ENCODE peak calls at places on chromosomes 7 and 10, in seven cellular contexts. H is heart left ventricle; E is cardiac muscle cell; J is transverse colon; G is GM12864; B is CD4-positive, alpha-beta T cell; C is brain microvascular endothelial cell. T is an unnamed sample.

GRCh38 chr7:157875230-157876179 is 538.7 kb downstream of the DNAJB6 start:
- DNase-seq in H (peak; percentile 51), E (peak; percentile 55), J (no peak), G (no peak), B (peak; percentile 44), C (peak; percentile 58), T (no peak)

GRCh38 chr10:21919906-21920305 is 83.6 kb downstream of the DNAJC1 start:
- DNase-seq in H (no peak), E (no peak), J (no peak), G (no peak), B (no peak), C (no peak), T (no peak)

GRCh38 chr7:155221547-155221946 is 76.1 kb upstream of the INSIG1 start:
- DNase-seq in H (no peak), E (no peak), J (no peak), G (no peak), B (no peak), C (no peak), T (no peak)

GRCh38 chr10:111076682-111077661 is at the start of gene ADRA2A:
- DNase-seq in H (peak; percentile 71), E (peak; percentile 75), J (peak; percentile 44), G (no peak), B (no peak), C (peak; percentile 28), T (no peak)

GRCh38 chr10:132248455-132249231 is 59.1 kb downstream of the STK32C start:
- DNase-seq in H (peak; percentile 85), E (peak; percentile 60), J (peak; percentile 53), G (no peak), B (peak; percentile 35), C (no peak), T (peak; percentile 47)

GRCh38 chr10:73893386-73893785 is 17.5 kb upstream of the PLAU start:
- DNase-seq in H (no peak), E (no peak), J (no peak), G (no peak), B (no peak), C (no peak), T (no peak)

GRCh38 chr10:131979821-131980270 is 1.9 kb downstream of the BNIP3 start:
- DNase-seq in H (peak; percentile 79), E (peak; percentile 35), J (no peak), G (no peak), B (no peak), C (peak; percentile 36), T (no peak)

GRCh38 chr10:133318494-133319127 is 9.9 kb downstream of the ZNF511 start:
- DNase-seq in H (peak; percentile 82), E (peak; percentile 87), J (peak; percentile 76), G (no peak), B (peak; percentile 60), C (peak; percentile 43), T (peak; percentile 70)

GRCh38 chr10:593016-593415 is 96.5 kb downstream of the DIP2C start:
- DNase-seq in H (no peak), E (no peak), J (no peak), G (no peak), B (no peak), C (no peak), T (no peak)

GRCh38 chr10:132296671-132297443 is 10.9 kb downstream of the STK32C start:
- DNase-seq in H (peak; percentile 43), E (no peak), J (no peak), G (no peak), B (no peak), C (no peak), T (no peak)

GRCh38 chr7:37031571-37032257 is 307.4 kb upstream of the AOAH start:
- DNase-seq in H (no peak), E (no peak), J (peak; percentile 54), G (no peak), B (no peak), C (peak; percentile 99), T (no peak)

GRCh38 chr10:28382520-28383269 is 79.8 kb upstream of the MPP7 start:
- DNase-seq in H (no peak), E (no peak), J (no peak), G (no peak), B (no peak), C (peak; percentile 33), T (no peak)

DNA sequence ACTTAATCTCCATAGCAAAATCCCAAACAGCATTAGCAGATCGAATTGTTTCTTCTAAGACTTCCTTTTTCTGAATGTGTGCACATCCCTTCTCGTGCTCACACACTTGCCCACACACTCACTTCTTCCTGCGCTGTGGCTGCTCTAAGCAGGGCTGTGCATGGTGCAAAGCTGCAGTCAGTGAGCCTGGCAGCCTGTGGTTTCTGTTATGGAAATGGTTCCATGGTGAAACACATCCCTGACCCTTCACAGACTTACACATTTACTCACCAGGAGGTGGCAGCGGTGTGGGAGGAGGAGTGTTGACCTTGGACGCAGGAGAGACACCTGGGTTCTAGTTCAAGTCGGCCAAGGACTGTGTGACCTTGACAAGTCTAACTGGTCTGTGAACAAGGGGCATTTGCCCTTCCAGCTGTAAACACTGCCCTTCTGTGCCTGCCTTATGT is 24.9 kb downstream of the MTURN start:
- DNase-seq in H (peak; percentile 64), E (peak; percentile 46), J (peak; percentile 41), G (no peak), B (no peak), C (peak; percentile 7), T (no peak)
- TF ChIP-seq CTCF in H (peak; percentile 8), E (peak; percentile 29), J (no peak), G (peak; percentile 39), B (no peak), C (peak; percentile 50), T (no peak)

GRCh38 chr10:94363251-94363565 is 469 bp upstream of the NOC3L start:
- DNase-seq in H (no peak), E (no peak), J (no peak), G (no peak), B (no peak), C (no peak), T (no peak)

GRCh38 chr10:94364480-94364879 is 1.7 kb upstream of the NOC3L start:
- DNase-seq in H (no peak), E (no peak), J (no peak), G (no peak), B (no peak), C (no peak), T (no peak)

GRCh38 chr10:94361161-94361794 is 1.5 kb downstream of the NOC3L start:
- DNase-seq in H (no peak), E (no peak), J (peak; percentile 26), G (no peak), B (no peak), C (no peak), T (no peak)

GRCh38 chr10:94366382-94366781 is 3.6 kb upstream of the NOC3L start:
- DNase-seq in H (no peak), E (no peak), J (no peak), G (no peak), B (no peak), C (no peak), T (no peak)

DNA sequence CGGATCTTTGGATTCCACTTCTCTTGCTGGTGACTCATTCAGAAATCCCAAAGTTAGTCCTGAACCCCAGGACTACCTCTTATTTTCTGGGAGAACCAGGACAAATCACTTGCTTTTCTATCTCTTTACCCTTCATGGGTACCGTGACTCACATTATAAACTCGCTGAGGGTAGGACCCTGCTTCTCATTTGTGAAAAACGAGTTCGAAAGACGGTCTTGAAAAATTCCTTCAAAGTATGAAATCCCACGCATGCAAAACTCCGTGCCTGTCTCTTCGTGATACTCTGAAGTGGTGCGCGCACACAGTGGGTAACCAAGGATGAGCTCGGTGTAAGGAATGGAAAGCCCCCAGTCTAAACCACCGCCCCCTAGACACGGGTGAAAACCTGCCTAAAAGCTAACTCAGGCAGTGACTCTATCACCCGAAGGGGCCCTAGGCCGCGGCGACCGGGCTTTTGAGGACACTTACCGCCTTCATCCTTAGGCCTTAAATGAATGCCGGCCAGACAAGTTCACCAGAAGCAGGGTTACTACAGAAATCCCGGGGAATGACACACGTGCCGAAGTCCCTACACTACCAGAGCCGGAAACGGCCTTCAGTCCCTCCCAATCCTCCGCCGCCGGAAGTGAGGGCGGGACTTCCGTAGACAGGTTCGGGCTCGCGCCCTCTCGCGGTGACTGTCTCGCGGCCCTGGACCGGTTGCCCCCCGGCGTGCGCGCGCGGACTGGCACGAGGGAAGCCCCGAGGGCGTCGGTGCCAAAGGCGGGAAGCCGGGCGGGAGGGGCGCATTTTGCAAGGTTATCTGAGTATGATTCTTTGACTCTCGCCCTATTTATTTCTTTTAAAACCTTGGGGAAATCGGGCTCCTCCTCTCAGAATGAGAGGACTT is at the start of gene NOC3L:
- DNase-seq in H (peak; percentile 97), E (peak; percentile 97), J (peak; percentile 98), G (peak; percentile 86), B (peak; percentile 89), C (peak; percentile 94), T (peak; percentile 91)
- TF ChIP-seq CTCF in H (peak; percentile 93), E (peak; percentile 79), J (peak; percentile 83), G (peak; percentile 86), B (peak; percentile 97), C (peak; percentile 66), T (peak; percentile 80)

GRCh38 chr10:89699581-89700064 is 1.8 kb upstream of the KIF20B start:
- DNase-seq in H (no peak), E (no peak), J (no peak), G (no peak), B (no peak), C (no peak), T (no peak)

GRCh38 chr10:89700914-89701237 is 514 bp upstream of the KIF20B start:
- DNase-seq in H (no peak), E (no peak), J (no peak), G (no peak), B (no peak), C (no peak), T (no peak)

GRCh38 chr10:89702121-89702480 is 711 bp downstream of the KIF20B start:
- DNase-seq in H (no peak), E (no peak), J (no peak), G (peak; percentile 5), B (no peak), C (peak; percentile 1), T (no peak)

GRCh38 chr10:89697946-89698345 is 3.4 kb upstream of the KIF20B start:
- DNase-seq in H (no peak), E (no peak), J (no peak), G (no peak), B (no peak), C (no peak), T (no peak)

DNA sequence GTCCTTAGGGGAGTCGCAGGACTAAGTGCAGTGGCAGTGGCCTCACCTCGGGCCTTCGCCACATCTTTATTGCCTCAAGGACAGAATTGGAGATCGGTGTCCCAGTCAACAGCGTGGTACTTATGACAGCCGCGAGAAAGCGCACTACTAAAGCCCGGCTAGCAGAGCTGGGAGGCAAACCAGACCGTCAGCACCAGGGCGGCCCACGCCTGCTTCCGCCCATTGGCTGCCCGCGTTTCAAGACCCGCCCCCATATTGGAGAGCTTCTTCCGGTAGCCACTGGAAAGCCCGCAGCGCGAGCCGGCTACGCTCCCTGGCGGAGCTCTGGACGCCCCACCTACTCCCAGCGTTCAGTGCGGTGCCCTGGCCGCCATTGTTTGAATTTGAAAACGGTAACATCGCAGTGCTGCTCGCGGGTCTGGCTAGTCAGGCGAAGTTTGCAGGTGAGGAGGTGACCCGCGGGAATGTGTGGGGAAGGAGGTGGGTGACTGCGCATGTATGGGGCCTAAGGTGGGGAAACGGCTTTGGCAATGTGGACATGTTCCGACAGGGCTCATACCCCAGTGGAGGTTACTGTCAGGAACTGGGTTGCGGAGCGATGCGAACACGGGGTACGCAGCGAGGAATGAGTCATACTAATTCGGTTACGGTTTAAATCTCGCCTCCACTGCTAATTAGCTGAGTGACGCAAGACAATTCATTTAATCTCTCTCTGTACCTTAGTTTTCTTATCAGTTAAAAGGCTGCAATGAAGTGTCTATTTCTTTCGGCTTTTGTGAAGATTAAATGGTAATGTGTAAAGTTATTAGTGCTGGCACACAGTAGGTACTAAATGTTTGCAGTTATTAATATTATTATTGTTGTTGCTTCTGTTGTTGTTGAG is at the start of gene KIF20B:
- DNase-seq in H (peak; percentile 98), E (peak; percentile 98), J (peak; percentile 96), G (peak; percentile 95), B (peak; percentile 91), C (peak; percentile 97), T (peak; percentile 93)
- TF ChIP-seq CTCF in H (peak; percentile 71), E (peak; percentile 33), J (peak; percentile 47), G (no peak), B (peak; percentile 24), C (peak; percentile 52), T (no peak)

GRCh38 chr10:30027057-30028005 is 32.1 kb downstream of the JCAD start:
- DNase-seq in H (peak; percentile 80), E (no peak), J (peak; percentile 68), G (peak; percentile 42), B (peak; percentile 81), C (peak; percentile 7), T (peak; percentile 90)
- TF ChIP-seq CTCF in H (no peak), E (no peak), J (no peak), G (peak; percentile 64), B (peak; percentile 25), C (peak; percentile 26), T (no peak)